ENCODE peak calls at places on chromosomes 5 and 9, in four cellular contexts. Z, S, P and W are unnamed samples.

GRCh38 chr5:34905564-34905963 is 9.7 kb downstream of the RAD1 start:
- DNase-seq in P (no peak), S (no peak), Z (no peak), W (no peak)

GRCh38 chr5:128539038-128539429 is 989 bp upstream of the FBN2 start:
- DNase-seq in P (no peak), Z (no peak), S (no peak), W (no peak)

GRCh38 chr9:80650964-80651555 is 1038.3 kb downstream of the TLE1 start:
- DNase-seq in Z (no peak), S (no peak), P (no peak), W (no peak)

GRCh38 chr5:98750693-98751092 is 22.8 kb upstream of the RGMB start:
- DNase-seq in P (peak), Z (peak), S (no peak), W (peak)

GRCh38 chr9:121288874-121289553 is 21.1 kb downstream of the GSN start:
- DNase-seq in P (no peak), S (no peak), Z (peak), W (peak)

GRCh38 chr5:68745459-68745858 is 348.4 kb upstream of the SLC30A5 start:
- DNase-seq in S (no peak), P (peak), Z (no peak), W (no peak)

GRCh38 chr9:114574438-114574837 is 13.1 kb upstream of the ATP6V1G1 start:
- DNase-seq in P (no peak), Z (no peak), S (no peak), W (no peak)

GRCh38 chr5:116441223-116441622 is 133.4 kb downstream of the SEMA6A start:
- DNase-seq in Z (no peak), P (no peak), S (no peak), W (no peak)

GRCh38 chr5:168592014-168592368 is 12.8 kb upstream of the PANK3 start:
- DNase-seq in Z (peak), S (no peak), P (no peak), W (no peak)

GRCh38 chr5:55603947-55604346 is 69.2 kb upstream of the PLPP1 start:
- DNase-seq in Z (no peak), P (no peak), S (no peak), W (no peak)

GRCh38 chr9:91192379-91192775 is 169.3 kb downstream of the AUH start:
- DNase-seq in S (no peak), Z (peak), P (no peak), W (no peak)

GRCh38 chr9:135260776-135261175 is 173.3 kb downstream of the OLFM1 start:
- DNase-seq in S (no peak), Z (no peak), P (no peak), W (no peak)

GRCh38 chr5:149325166-149325735 is 20.0 kb upstream of the GRPEL2 start:
- DNase-seq in S (no peak), P (no peak), Z (no peak), W (no peak)

GRCh38 chr5:142366007-142366406 is 41.2 kb upstream of the SPRY4 start:
- DNase-seq in P (no peak), S (no peak), Z (no peak), W (no peak)

GRCh38 chr9:72809586-72809985 is 143.3 kb downstream of the ALDH1A1 start:
- DNase-seq in S (no peak), Z (no peak), P (no peak), W (no peak)

GRCh38 chr5:139358064-139358463 is 16.4 kb downstream of the PAIP2 start:
- DNase-seq in S (no peak), Z (no peak), P (no peak), W (no peak)

GRCh38 chr5:139364466-139364865 is 18.6 kb downstream of the SLC23A1 start:
- DNase-seq in S (no peak), Z (no peak), P (no peak), W (no peak)

GRCh38 chr5:139360384-139360783 is 18.7 kb downstream of the PAIP2 start:
- DNase-seq in P (no peak), Z (no peak), S (no peak), W (no peak)

GRCh38 chr5:139363937-139364336 is 19.2 kb downstream of the SLC23A1 start:
- DNase-seq in P (no peak), Z (no peak), S (no peak), W (no peak)

GRCh38 chr5:139361821-139362429 is 20.3 kb downstream of the PAIP2 start:
- DNase-seq in P (no peak), S (no peak), Z (no peak), W (no peak)
- TF ChIP-seq ETV6 in P (no peak), S (no peak), Z (no peak), W (no peak)

DNA sequence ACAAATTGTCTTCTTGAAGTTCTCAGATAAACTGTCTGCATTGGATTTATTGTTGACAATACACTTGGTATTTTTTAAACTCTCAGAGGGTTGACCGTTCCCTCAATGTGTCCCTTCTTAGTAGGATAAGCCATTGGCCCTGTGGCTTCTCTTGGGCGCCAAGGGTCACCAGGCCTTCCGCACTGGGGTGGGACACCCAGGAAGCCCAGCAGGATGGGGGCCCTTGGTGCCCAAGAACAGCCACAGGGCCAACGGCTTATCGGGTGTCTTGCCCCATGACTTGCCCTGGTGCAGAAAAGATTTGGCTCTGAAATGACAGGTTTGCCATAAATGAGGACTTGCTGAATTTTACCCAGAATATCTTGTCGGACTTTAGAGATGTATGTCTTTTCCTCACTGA is 375.0 kb downstream of the IRX2 start:
- DNase-seq in P (no peak), S (no peak), Z (no peak), W (no peak)
- TF ChIP-seq ETV6 in P (no peak), S (no peak), Z (no peak), W (no peak)

GRCh38 chr9:98180996-98181395 is 11.4 kb downstream of the CORO2A start:
- DNase-seq in Z (no peak), P (no peak), S (no peak), W (no peak)

GRCh38 chr9:98181746-98182068 is 10.7 kb downstream of the CORO2A start:
- DNase-seq in P (no peak), S (no peak), Z (no peak), W (no peak)

GRCh38 chr9:98184326-98184725 is 8.1 kb downstream of the CORO2A start:
- DNase-seq in S (no peak), Z (no peak), P (no peak), W (no peak)

GRCh38 chr9:98182889-98183599 is 9.4 kb downstream of the CORO2A start:
- DNase-seq in Z (peak), S (no peak), P (peak), W (no peak)

GRCh38 chr9:98182069-98182820 is 10.2 kb downstream of the CORO2A start:
- DNase-seq in S (no peak), P (peak), Z (no peak), W (no peak)
- TF ChIP-seq ETV6 in S (no peak), P (no peak), Z (no peak), W (no peak)

DNA sequence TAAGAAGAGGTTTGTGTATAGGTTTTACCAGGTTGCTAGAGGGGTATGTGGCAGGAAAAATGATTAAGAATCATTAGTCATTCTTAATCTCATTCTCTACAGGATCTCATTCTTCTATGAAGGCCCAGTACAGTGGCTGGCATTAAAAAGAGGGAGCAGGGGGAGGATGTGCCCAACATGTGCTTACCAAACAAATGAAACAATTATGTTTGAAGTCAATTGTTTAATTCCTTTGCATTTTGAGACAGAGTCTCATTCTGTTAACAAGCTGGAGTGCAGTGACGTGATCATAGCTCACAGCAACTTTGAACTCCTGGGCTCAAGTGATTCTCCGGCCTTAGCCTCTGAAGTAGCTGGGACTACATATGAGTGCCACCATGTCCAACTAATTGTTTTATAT is 23.0 kb downstream of the FNIP1 start:
- DNase-seq in Z (no peak), P (no peak), S (no peak), W (no peak)
- TF ChIP-seq ETV6 in Z (no peak), P (no peak), S (no peak), W (no peak)

DNA sequence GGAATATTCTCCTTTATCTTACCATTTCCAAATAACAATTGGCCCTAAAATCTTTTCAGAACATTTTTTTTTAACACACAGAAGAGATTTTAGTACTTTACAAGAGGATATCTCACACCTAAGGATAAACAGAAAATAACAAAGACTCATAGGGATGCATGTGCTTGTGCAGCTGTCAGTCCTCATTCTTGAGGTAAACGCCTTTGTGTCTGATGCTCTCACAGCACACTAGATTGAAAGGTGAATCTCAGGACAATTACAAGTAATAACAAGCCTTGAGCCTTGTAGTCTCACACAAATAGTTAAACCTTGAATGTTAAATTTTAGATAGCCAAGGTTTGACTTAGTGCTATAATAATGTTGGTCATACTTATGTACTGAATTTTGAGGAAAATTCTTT is 439.2 kb downstream of the PTPRD start:
- DNase-seq in P (no peak), Z (no peak), S (no peak), W (no peak)
- TF ChIP-seq ETV6 in P (no peak), Z (no peak), S (no peak), W (no peak)

DNA sequence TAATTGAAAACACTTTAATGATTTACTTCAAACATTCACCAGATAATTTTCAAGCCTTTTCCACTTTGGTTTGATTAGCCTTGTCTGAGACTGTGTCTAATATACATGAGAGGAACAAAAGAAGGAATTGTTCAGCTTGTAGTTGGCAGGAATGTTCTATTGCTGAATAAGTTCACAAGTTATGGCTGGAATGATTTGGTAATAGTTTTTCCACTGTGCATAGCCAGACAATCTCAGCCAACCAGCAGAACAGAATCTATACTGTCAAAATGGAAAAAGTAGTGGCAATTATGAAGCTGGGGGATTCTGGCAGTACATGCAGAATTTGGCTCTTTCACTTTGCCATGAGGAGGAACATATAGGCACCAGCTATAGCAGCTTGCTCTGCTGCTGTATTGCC is 150.4 kb downstream of the PRR16 start:
- DNase-seq in S (no peak), P (no peak), Z (no peak), W (no peak)
- TF ChIP-seq ETV6 in S (no peak), P (no peak), Z (no peak), W (no peak)

DNA sequence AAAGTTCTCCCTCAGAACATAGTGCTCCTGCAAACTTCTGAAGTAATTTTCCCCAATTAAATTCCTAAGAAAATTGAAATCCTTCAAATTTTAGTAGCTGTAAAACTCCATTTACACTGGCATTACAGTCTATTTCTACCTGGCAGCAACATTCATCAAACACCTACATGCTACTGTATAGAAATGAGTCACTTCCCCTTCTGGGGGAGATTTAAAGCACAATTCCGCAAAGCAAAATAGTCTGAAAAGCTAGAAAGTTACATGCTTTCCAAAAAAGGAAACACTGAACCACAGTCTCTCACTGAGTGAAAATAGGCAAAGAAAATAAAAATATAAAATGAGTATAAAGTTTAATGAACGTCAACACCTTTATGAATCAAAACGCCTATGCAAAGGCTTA is 43.3 kb downstream of the MCTP1 start:
- DNase-seq in P (no peak), S (peak), Z (no peak), W (no peak)
- TF ChIP-seq ETV6 in P (no peak), S (no peak), Z (no peak), W (no peak)

DNA sequence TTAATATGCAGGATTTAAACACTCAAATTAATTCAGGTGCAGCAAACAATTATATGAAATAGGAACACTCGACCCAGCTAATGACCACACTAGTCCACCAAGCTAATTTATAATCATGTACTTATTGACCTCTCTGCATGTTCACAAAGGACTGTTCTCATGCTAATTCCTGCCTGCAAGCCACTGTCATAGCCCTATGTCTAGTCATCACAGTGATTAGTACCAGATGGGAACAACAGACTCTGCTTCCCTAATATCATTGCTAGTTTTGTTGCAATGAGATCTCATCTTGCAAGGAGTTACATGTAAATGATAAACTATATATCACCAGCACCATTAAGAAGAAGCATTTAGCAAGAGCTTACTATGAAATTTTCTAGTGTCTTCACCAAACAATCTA is 552.9 kb upstream of the GRAMD2B start:
- DNase-seq in Z (no peak), S (no peak), P (no peak), W (no peak)
- TF ChIP-seq ETV6 in Z (no peak), S (no peak), P (no peak), W (no peak)